ENCODE peak calls at places on chromosome 18, in seven cellular contexts. One of them, this sample, is unnamed.

GRCh38 chr18:59909289-59910036 is 9.7 kb downstream of the PMAIP1 start:
- DNase-seq in heart left ventricle: no peak
- DNase-seq in HCT116: no peak
- DNase-seq in upper lobe of left lung: no peak
- DNase-seq in A549: no peak
- DNase-seq in esophagus squamous epithelium: no peak
- DNase-seq in ovary: no peak
- DNase-seq in this sample: no peak

GRCh38 chr18:54672846-54673475 is 81.9 kb downstream of the DYNAP start:
- DNase-seq in heart left ventricle: no peak
- DNase-seq in ovary: no peak
- DNase-seq in esophagus squamous epithelium: no peak
- DNase-seq in HCT116: no peak
- DNase-seq in upper lobe of left lung: no peak
- DNase-seq in A549: peak; percentile 29
- DNase-seq in this sample: no peak

GRCh38 chr18:33097126-33097525 is 324.3 kb upstream of the KLHL14 start:
- DNase-seq in HCT116: no peak
- DNase-seq in esophagus squamous epithelium: no peak
- DNase-seq in ovary: no peak
- DNase-seq in A549: no peak
- DNase-seq in upper lobe of left lung: no peak
- DNase-seq in heart left ventricle: no peak
- DNase-seq in this sample: no peak

GRCh38 chr18:55100817-55101457 is 141.7 kb upstream of the CCDC68 start:
- DNase-seq in upper lobe of left lung: no peak
- DNase-seq in esophagus squamous epithelium: no peak
- DNase-seq in HCT116: peak; percentile 12
- DNase-seq in A549: peak; percentile 71
- DNase-seq in heart left ventricle: no peak
- DNase-seq in ovary: no peak
- DNase-seq in this sample: no peak

GRCh38 chr18:67574749-67575148 is 58.2 kb upstream of the DSEL start:
- DNase-seq in heart left ventricle: no peak
- DNase-seq in ovary: no peak
- DNase-seq in HCT116: no peak
- DNase-seq in esophagus squamous epithelium: no peak
- DNase-seq in upper lobe of left lung: no peak
- DNase-seq in A549: no peak
- DNase-seq in this sample: no peak

GRCh38 chr18:78972930-78973331 is 6.7 kb upstream of the SALL3 start:
- DNase-seq in heart left ventricle: no peak
- DNase-seq in upper lobe of left lung: no peak
- DNase-seq in HCT116: no peak
- DNase-seq in esophagus squamous epithelium: no peak
- DNase-seq in ovary: no peak
- DNase-seq in A549: no peak
- DNase-seq in this sample: no peak

GRCh38 chr18:79476918-79477685 is 81.4 kb downstream of the NFATC1 start:
- DNase-seq in esophagus squamous epithelium: no peak
- DNase-seq in upper lobe of left lung: no peak
- DNase-seq in heart left ventricle: no peak
- DNase-seq in HCT116: no peak
- DNase-seq in A549: no peak
- DNase-seq in ovary: no peak
- DNase-seq in this sample: no peak

GRCh38 chr18:12079504-12080237 is 14.0 kb upstream of the ANKRD62 start:
- DNase-seq in heart left ventricle: peak; percentile 67
- DNase-seq in upper lobe of left lung: no peak
- DNase-seq in esophagus squamous epithelium: no peak
- DNase-seq in HCT116: no peak
- DNase-seq in ovary: no peak
- DNase-seq in A549: no peak
- DNase-seq in this sample: peak; percentile 58

GRCh38 chr18:70469916-70470315 is 181.1 kb downstream of the SOCS6 start:
- DNase-seq in ovary: no peak
- DNase-seq in A549: no peak
- DNase-seq in HCT116: no peak
- DNase-seq in upper lobe of left lung: no peak
- DNase-seq in heart left ventricle: no peak
- DNase-seq in esophagus squamous epithelium: no peak
- DNase-seq in this sample: no peak

GRCh38 chr18:14907420-14907819 is 159.4 kb downstream of the ANKRD30B start:
- DNase-seq in HCT116: no peak
- DNase-seq in A549: no peak
- DNase-seq in upper lobe of left lung: no peak
- DNase-seq in heart left ventricle: no peak
- DNase-seq in esophagus squamous epithelium: no peak
- DNase-seq in ovary: no peak
- DNase-seq in this sample: no peak

GRCh38 chr18:8765692-8766463 is 60.5 kb downstream of the MTCL1 start:
- DNase-seq in esophagus squamous epithelium: no peak
- DNase-seq in HCT116: peak; percentile 2
- DNase-seq in heart left ventricle: no peak
- DNase-seq in A549: no peak
- DNase-seq in ovary: no peak
- DNase-seq in upper lobe of left lung: no peak
- DNase-seq in this sample: no peak

GRCh38 chr18:76351961-76352581 is 143.0 kb downstream of the ZNF516 start:
- DNase-seq in heart left ventricle: no peak
- DNase-seq in A549: peak; percentile 24
- DNase-seq in esophagus squamous epithelium: no peak
- DNase-seq in ovary: peak; percentile 94
- DNase-seq in upper lobe of left lung: peak; percentile 47
- DNase-seq in HCT116: no peak
- DNase-seq in this sample: peak; percentile 30

DNA sequence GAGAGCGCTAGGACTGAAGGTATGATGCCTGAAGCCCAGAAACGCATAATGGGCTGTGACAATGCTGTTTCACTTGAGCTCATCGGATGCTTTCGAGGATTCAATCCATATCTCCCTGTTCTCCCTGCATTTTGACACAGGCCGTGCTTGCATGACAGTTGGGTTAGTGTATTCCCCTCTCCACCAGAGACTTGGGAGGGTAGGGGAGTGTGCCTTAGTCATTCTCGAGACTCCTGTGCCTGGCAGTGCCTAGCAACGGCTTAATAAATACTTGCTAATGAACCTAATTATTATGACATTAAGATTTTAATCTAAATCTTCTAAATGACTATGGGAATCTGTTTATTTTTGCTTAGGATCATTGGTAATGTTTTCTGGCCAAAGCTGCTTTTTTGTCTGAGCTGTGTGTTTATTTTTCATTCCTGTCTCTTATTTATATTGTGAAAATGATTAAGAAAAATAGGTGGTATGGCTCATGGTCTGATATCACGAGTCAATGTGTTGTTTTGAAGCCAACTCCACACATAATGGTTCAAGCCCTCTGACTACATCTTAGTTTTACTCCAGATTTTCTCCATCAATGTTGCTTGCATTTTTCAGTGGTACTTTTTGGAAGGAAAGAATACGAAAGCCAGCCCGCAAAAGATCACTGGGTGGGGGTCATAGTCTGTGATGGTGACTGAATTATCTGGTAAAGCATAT is 61.3 kb downstream of the NEDD4L start:
- DNase-seq in A549: no peak
- DNase-seq in esophagus squamous epithelium: no peak
- DNase-seq in heart left ventricle: no peak
- DNase-seq in ovary: no peak
- DNase-seq in upper lobe of left lung: no peak
- DNase-seq in HCT116: no peak
- DNase-seq in this sample: no peak
- H3K4me1 ChIP-seq in A549: no peaks in the 10 kb centered on the region
- H3K4me1 ChIP-seq in esophagus squamous epithelium: no peaks in the 10 kb centered on the region
- H3K4me1 ChIP-seq in heart left ventricle: no peaks in the 10 kb centered on the region
- H3K4me1 ChIP-seq in ovary: peaks cover 11% of the 10 kb centered on the region
- H3K4me1 ChIP-seq in upper lobe of left lung: peaks cover 8% of the 10 kb centered on the region
- H3K4me1 ChIP-seq in HCT116: no peaks in the 10 kb centered on the region
- H3K4me1 ChIP-seq in this sample: peaks cover 47% of the 10 kb centered on the region

GRCh38 chr18:916562-916961 is 11.9 kb downstream of the ADCYAP1 start:
- DNase-seq in ovary: no peak
- DNase-seq in A549: no peak
- DNase-seq in esophagus squamous epithelium: no peak
- DNase-seq in HCT116: no peak
- DNase-seq in upper lobe of left lung: no peak
- DNase-seq in heart left ventricle: no peak
- DNase-seq in this sample: no peak
- TF ChIP-seq POLR2A in ovary: no peak
- TF ChIP-seq POLR2A in A549: no peak
- TF ChIP-seq POLR2A in esophagus squamous epithelium: no peak
- TF ChIP-seq POLR2A in HCT116: no peak
- TF ChIP-seq POLR2A in upper lobe of left lung: no peak
- TF ChIP-seq POLR2A in heart left ventricle: no peak
- TF ChIP-seq POLR2A in this sample: no peak

GRCh38 chr18:471701-472100 is 28.8 kb downstream of the COLEC12 start:
- DNase-seq in upper lobe of left lung: no peak
- DNase-seq in A549: no peak
- DNase-seq in heart left ventricle: no peak
- DNase-seq in HCT116: no peak
- DNase-seq in ovary: no peak
- DNase-seq in esophagus squamous epithelium: no peak
- DNase-seq in this sample: no peak
- H3K27ac ChIP-seq in upper lobe of left lung: no peak overlapping the region
- H3K27ac ChIP-seq in A549: no peak overlapping the region
- H3K27ac ChIP-seq in heart left ventricle: peak overlapping the region; percentile 18
- H3K27ac ChIP-seq in HCT116: no peak overlapping the region
- H3K27ac ChIP-seq in ovary: no peak overlapping the region
- H3K27ac ChIP-seq in esophagus squamous epithelium: no peak overlapping the region
- H3K27ac ChIP-seq in this sample: no peak overlapping the region

GRCh38 chr18:6743988-6744387 is 14.5 kb downstream of the ARHGAP28 start:
- DNase-seq in heart left ventricle: no peak
- DNase-seq in HCT116: no peak
- DNase-seq in A549: no peak
- DNase-seq in upper lobe of left lung: no peak
- DNase-seq in ovary: no peak
- DNase-seq in esophagus squamous epithelium: no peak
- DNase-seq in this sample: no peak
- H3K4me1 ChIP-seq in heart left ventricle: peaks cover 7% of the 10 kb centered on the region
- H3K4me1 ChIP-seq in HCT116: no peaks in the 10 kb centered on the region
- H3K4me1 ChIP-seq in A549: peaks cover 5% of the 10 kb centered on the region
- H3K4me1 ChIP-seq in upper lobe of left lung: no peaks in the 10 kb centered on the region
- H3K4me1 ChIP-seq in ovary: peaks cover 15% of the 10 kb centered on the region
- H3K4me1 ChIP-seq in esophagus squamous epithelium: no peaks in the 10 kb centered on the region
- H3K4me1 ChIP-seq in this sample: peaks cover 12% of the 10 kb centered on the region

GRCh38 chr18:63155910-63156773 is 163.4 kb downstream of the BCL2 start:
- DNase-seq in heart left ventricle: no peak
- DNase-seq in esophagus squamous epithelium: no peak
- DNase-seq in upper lobe of left lung: no peak
- DNase-seq in A549: no peak
- DNase-seq in ovary: no peak
- DNase-seq in HCT116: no peak
- DNase-seq in this sample: no peak
- TF ChIP-seq POLR2A in heart left ventricle: no peak
- TF ChIP-seq POLR2A in esophagus squamous epithelium: no peak
- TF ChIP-seq POLR2A in upper lobe of left lung: no peak
- TF ChIP-seq POLR2A in A549: no peak
- TF ChIP-seq POLR2A in ovary: no peak
- TF ChIP-seq POLR2A in HCT116: no peak
- TF ChIP-seq POLR2A in this sample: no peak

DNA sequence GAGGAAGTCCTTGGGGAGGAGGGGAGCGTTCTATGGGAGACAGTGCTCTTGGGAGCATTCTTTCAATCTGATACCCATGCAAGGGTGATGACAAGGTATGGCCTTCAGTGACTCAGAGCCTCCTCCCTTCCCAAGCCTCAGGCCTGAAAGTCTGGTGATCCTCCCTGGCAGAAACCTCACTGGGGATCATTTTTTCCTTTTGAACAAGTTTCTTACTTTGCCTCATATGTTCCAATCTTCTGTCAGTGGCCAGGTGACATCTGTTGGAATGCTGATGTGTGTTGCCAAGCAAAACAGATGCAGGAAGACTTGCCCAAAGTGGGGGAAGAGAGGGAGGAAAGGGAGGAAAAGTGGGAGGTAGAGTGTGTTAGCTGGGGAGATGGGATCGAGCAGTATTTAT is 224.8 kb downstream of the NEDD4L start:
- DNase-seq in upper lobe of left lung: no peak
- DNase-seq in HCT116: peak; percentile 75
- DNase-seq in esophagus squamous epithelium: no peak
- DNase-seq in ovary: no peak
- DNase-seq in A549: peak; percentile 9
- DNase-seq in heart left ventricle: no peak
- DNase-seq in this sample: no peak
- H3K27ac ChIP-seq in upper lobe of left lung: peak overlapping the region; percentile 62
- H3K27ac ChIP-seq in HCT116: peak overlapping the region; percentile 47
- H3K27ac ChIP-seq in esophagus squamous epithelium: peak overlapping the region; percentile 53
- H3K27ac ChIP-seq in ovary: no peak overlapping the region
- H3K27ac ChIP-seq in A549: no peak overlapping the region
- H3K27ac ChIP-seq in heart left ventricle: no peak overlapping the region
- H3K27ac ChIP-seq in this sample: no peak overlapping the region

DNA sequence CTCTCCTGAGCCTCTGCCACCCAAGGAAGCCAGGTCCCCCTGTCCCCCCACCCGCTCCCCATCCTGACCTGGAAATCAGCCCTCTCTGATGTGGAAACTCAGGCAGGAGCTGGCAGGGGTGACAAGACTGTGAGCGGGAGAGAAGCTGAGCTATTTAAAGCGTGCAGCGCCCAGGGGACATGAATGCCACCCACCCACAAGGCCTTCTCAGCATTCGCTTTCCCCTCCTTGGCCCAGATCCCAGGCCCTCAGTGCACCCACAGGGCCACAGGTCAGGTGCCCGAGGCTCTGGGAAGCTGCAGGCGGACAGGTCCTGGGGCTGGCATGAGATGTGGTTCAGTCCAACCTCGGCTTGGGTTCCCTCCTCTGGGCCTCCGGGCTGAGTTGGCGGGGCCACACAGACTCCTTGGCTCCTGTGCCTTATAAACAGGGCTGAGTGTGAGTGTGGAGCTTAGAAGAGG is 168.4 kb downstream of the SMAD7 start:
- DNase-seq in esophagus squamous epithelium: no peak
- DNase-seq in heart left ventricle: peak; percentile 82
- DNase-seq in HCT116: no peak
- DNase-seq in ovary: no peak
- DNase-seq in upper lobe of left lung: no peak
- DNase-seq in A549: no peak
- DNase-seq in this sample: no peak
- H3K4me1 ChIP-seq in esophagus squamous epithelium: peaks cover 19% of the 10 kb centered on the region
- H3K4me1 ChIP-seq in heart left ventricle: peaks cover 56% of the 10 kb centered on the region
- H3K4me1 ChIP-seq in HCT116: peaks cover 6% of the 10 kb centered on the region
- H3K4me1 ChIP-seq in ovary: peaks cover 30% of the 10 kb centered on the region
- H3K4me1 ChIP-seq in upper lobe of left lung: peaks cover 66% of the 10 kb centered on the region
- H3K4me1 ChIP-seq in A549: peaks cover under 1% of the 10 kb centered on the region
- H3K4me1 ChIP-seq in this sample: peaks cover 3% of the 10 kb centered on the region

DNA sequence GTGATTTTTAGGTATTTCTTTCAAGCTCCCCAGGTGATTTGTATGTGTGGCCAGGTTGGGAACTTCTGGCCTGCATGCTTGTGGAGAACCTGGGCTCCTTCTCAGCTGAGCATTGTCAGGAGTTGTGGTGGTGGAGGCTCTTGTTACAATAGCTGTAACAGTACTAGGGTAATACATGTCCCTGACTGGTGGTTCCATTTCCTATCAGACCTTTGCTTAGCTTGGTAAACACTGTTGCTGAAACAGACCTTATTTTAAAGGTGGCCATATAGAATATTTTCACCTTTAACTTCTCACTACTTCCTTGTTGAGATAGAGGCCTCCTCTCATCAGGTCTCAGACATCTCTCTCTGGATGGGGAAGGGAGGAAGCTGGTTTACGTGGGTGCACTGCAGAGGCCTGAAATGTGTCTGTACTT is 79.2 kb downstream of the SETBP1 start:
- DNase-seq in ovary: no peak
- DNase-seq in A549: no peak
- DNase-seq in upper lobe of left lung: no peak
- DNase-seq in HCT116: no peak
- DNase-seq in heart left ventricle: no peak
- DNase-seq in esophagus squamous epithelium: no peak
- DNase-seq in this sample: no peak
- TF ChIP-seq POLR2A in ovary: no peak
- TF ChIP-seq POLR2A in A549: no peak
- TF ChIP-seq POLR2A in upper lobe of left lung: no peak
- TF ChIP-seq POLR2A in HCT116: no peak
- TF ChIP-seq POLR2A in heart left ventricle: no peak
- TF ChIP-seq POLR2A in esophagus squamous epithelium: no peak
- TF ChIP-seq POLR2A in this sample: no peak